ENCODE peak calls at places on chromosomes 16 and 17, in four cellular contexts. P is mesenchymal stem cell, V is iPS DF 6.9, Z is cardiac muscle cell. I is an unnamed sample. For H3K27me3, the result is how much of the 10 kb centered on the place peaks cover.

GRCh38 chr17:30956764-30957374 is 14.0 kb upstream of the RNF135 start:
- DNase-seq in P (peak), V (no peak), Z (peak), I (peak)

GRCh38 chr17:36947922-36948716 is 635 bp upstream of the AATF start:
- DNase-seq in P (no peak), V (no peak), Z (no peak), I (no peak)

GRCh38 chr16:52581530-52581929 is 34.6 kb upstream of the TOX3 start:
- DNase-seq in P (no peak), V (peak), Z (no peak), I (no peak)

GRCh38 chr16:62034236-62035114 is 1.8 kb downstream of the CDH8 start:
- DNase-seq in P (no peak), V (no peak), Z (no peak), I (no peak)

GRCh38 chr17:17837380-17837821 is 615 bp upstream of the SREBF1 start:
- DNase-seq in P (peak), V (no peak), Z (peak), I (peak)

GRCh38 chr16:48537275-48537674 is 72.7 kb downstream of the N4BP1 start:
- DNase-seq in P (no peak), V (no peak), Z (no peak), I (peak)

GRCh38 chr17:43787728-43788127 is 7.5 kb downstream of the CFAP97D1 start:
- DNase-seq in P (no peak), V (no peak), Z (no peak), I (no peak)

GRCh38 chr16:2429771-2430663 is 770 bp downstream of the CCNF start:
- DNase-seq in P (peak), V (no peak), Z (peak), I (peak)

GRCh38 chr17:77821114-77821513 is 137.4 kb upstream of the TNRC6C start:
- DNase-seq in P (no peak), V (no peak), Z (no peak), I (no peak)

GRCh38 chr17:78568494-78569115 is 8.6 kb downstream of the DNAH17 start:
- DNase-seq in P (peak), V (no peak), Z (peak), I (peak)

GRCh38 chr17:45345554-45346254 is 28.9 kb upstream of the MAP3K14 start:
- DNase-seq in P (peak), V (no peak), Z (peak), I (peak)

GRCh38 chr16:46889245-46889941 is 5.2 kb downstream of the GPT2 start:
- DNase-seq in P (peak), V (no peak), Z (no peak), I (no peak)

GRCh38 chr17:59330314-59330942 is 1.0 kb upstream of the YPEL2 start:
- DNase-seq in P (peak), V (no peak), Z (no peak), I (no peak)

GRCh38 chr16:55204923-55205322 is 119.1 kb upstream of the IRX6 start:
- DNase-seq in P (no peak), V (no peak), Z (no peak), I (no peak)

GRCh38 chr16:12295395-12295794 is 318.9 kb downstream of the SNX29 start:
- DNase-seq in P (no peak), V (no peak), Z (no peak), I (no peak)

GRCh38 chr17:350706-351435 is 1.7 kb downstream of the RPH3AL start:
- DNase-seq in P (peak), V (no peak), Z (peak), I (peak)

GRCh38 chr17:34024303-34025178 is 230.5 kb upstream of the CCL2 start:
- DNase-seq in P (no peak), V (no peak), Z (no peak), I (no peak)

GRCh38 chr17:76053230-76054111 is 18.8 kb downstream of the SRP68 start:
- DNase-seq in P (peak), V (no peak), Z (peak), I (peak)

GRCh38 chr16:424033-424622 is 1.3 kb upstream of the RAB11FIP3 start:
- DNase-seq in P (peak), V (no peak), Z (peak), I (peak)

GRCh38 chr16:719815-720506 is 985 bp upstream of the ANTKMT start:
- DNase-seq in P (peak), V (no peak), Z (no peak), I (no peak)

GRCh38 chr16:30820952-30821421 is 34.0 kb upstream of the ZNF629 start:
- DNase-seq in P (no peak), V (no peak), Z (no peak), I (no peak)

GRCh38 chr16:85947511-85948509 is 48.8 kb downstream of the IRF8 start:
- DNase-seq in P (no peak), V (no peak), Z (no peak), I (no peak)

GRCh38 chr17:56891751-56892150 is 22.1 kb downstream of the TRIM25 start:
- DNase-seq in P (no peak), V (no peak), Z (peak), I (no peak)

GRCh38 chr16:86823895-86824671 is 245.7 kb downstream of the FOXL1 start:
- DNase-seq in P (peak), V (no peak), Z (peak), I (peak)

GRCh38 chr16:85123891-85124635 is 11.8 kb upstream of the CIBAR2 start:
- DNase-seq in P (peak), V (no peak), Z (peak), I (peak)

DNA sequence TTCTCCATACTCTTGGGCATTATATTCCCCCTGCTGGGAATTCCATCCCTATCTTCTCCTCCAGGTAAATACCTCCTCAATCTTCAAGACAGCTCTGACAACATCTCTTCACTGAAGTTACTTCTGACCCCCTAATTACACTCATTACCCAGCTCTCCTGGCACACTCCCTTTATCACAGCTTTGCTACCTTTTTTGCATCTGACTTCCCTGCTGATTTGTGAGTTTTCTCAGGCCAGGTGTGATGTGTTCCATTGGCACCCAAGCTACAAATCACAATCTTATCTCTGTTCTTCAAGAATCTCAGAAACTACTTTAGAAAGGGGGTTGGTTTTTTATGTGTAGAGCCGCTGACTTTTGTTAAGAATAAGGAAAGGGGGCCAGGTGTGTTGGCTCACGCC is 14.0 kb downstream of the CLEC19A start:
- DNase-seq in P (no peak), V (no peak), Z (no peak), I (no peak)
- H3K4me3 ChIP-seq in P (no peak), V (no peak), Z (no peak), I (no peak)

DNA sequence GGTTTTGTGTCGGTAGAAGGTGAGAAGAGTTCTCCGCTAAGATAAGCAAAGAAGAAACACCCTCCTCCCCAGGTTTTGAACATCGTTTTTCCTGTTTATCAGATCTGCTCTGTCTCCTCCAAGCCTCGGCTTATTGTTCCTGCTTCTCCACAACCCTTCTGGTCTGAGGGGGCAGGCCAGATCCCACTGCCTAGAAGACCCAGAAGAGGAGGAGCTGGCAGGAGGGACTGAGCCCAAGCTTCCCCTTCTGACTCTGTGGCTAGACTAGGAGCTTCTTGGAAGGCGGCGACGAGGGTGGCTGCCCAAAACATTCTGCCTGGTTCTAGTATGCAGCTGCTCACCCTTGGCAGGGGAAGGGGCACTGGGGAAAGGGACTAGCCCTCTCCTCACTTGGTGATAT is 5.1 kb upstream of the HOXB5 start:
- DNase-seq in P (no peak), V (no peak), Z (no peak), I (no peak)
- H3K27me3 ChIP-seq in P (under half), V (half or more), Z (half or more), I (half or more)

GRCh38 chr17:74452027-74452840 is 14.2 kb upstream of the CD300A start:
- DNase-seq in P (no peak), V (no peak), Z (no peak), I (peak)

GRCh38 chr17:74450925-74451403 is 15.5 kb upstream of the CD300A start:
- DNase-seq in P (no peak), V (no peak), Z (no peak), I (peak)

GRCh38 chr17:74450231-74450630 is 16.2 kb upstream of the CD300A start:
- DNase-seq in P (no peak), V (no peak), Z (no peak), I (peak)

GRCh38 chr17:74452841-74453661 is 13.4 kb upstream of the CD300A start:
- DNase-seq in P (no peak), V (no peak), Z (no peak), I (peak)

GRCh38 chr17:74451557-74451956 is 14.9 kb upstream of the CD300A start:
- DNase-seq in P (no peak), V (no peak), Z (no peak), I (no peak)
- H3K27ac ChIP-seq in P (no peak), V (no peak), Z (no peak), I (no peak)

GRCh38 chr17:81342062-81342699 is 47.1 kb upstream of the SLC38A10 start:
- DNase-seq in P (peak), V (no peak), Z (peak), I (no peak)
- H3K4me3 ChIP-seq in P (peak), V (no peak), Z (peak), I (peak)

GRCh38 chr17:48614904-48615211 is 234 bp downstream of the HOXB8 start:
- DNase-seq in P (no peak), V (no peak), Z (no peak), I (no peak)

GRCh38 chr17:48613862-48614694 is 1.0 kb downstream of the HOXB8 start:
- DNase-seq in P (peak), V (no peak), Z (no peak), I (no peak)

GRCh38 chr17:48612456-48612853 is 1.6 kb upstream of the HOXB7 start:
- DNase-seq in P (peak), V (no peak), Z (no peak), I (no peak)

GRCh38 chr17:48611681-48612455 is 1.1 kb upstream of the HOXB7 start:
- DNase-seq in P (peak), V (no peak), Z (no peak), I (no peak)

DNA sequence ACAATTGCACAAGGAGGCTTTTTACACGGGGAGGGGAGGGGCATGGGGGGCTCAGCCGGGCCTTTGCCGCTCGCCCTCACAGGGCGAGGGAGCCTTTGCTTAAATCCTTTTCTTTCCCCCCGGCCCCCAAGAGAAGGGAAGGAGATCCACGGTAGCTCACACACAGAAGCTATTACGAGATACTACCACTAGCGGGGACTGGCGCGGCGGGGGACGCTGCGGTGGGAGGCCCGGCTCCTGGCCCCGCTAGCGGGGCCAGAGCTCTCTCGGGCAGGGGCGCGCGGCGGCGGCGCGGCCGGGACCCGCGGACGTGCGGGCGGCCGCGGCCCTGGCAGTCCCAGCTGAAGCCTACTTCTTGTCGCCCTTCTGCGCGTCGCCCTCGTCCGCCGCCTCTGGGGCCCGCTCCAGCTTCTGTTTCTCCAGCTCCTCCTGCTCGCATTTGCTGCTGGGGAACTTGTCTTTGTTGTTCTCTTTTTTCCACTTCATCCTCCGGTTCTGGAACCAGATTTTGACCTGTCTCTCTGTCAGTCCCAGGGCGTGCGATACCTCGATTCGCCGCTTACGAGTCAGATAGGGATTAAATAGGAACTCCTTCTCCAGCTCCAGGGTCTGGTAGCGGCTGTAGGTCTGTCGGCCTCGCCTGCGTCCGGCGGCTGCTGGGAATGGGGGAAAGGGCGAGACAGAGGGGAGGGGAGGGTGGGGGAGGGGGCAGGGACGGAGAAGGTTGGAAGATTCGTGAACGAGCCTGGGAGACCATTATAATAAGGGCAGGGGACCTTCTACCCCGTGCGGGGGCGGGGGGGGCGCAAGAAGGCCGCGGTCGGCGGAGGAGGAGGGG is 2.0 kb downstream of the HOXB8 start:
- DNase-seq in P (peak), V (no peak), Z (no peak), I (no peak)
- H3K27me3 ChIP-seq in P (under half), V (half or more), Z (half or more), I (half or more)